ENCODE peak calls at places on chromosomes 2 and 18, in four cellular contexts. One of them, this sample, is unnamed.

GRCh38 chr2:160324161-160324768 is 124.2 kb upstream of the ITGB6 start:
- DNase-seq in GM12865: peak
- DNase-seq in right lobe of liver: peak
- DNase-seq in endothelial cell: peak
- DNase-seq in this sample: no peak

GRCh38 chr18:62976227-62976626 is 260.9 kb downstream of the PHLPP1 start:
- DNase-seq in GM12865: no peak
- DNase-seq in right lobe of liver: no peak
- DNase-seq in endothelial cell: no peak
- DNase-seq in this sample: no peak

GRCh38 chr18:23578891-23579653 is 7.2 kb downstream of the NPC1 start:
- DNase-seq in right lobe of liver: no peak
- DNase-seq in GM12865: no peak
- DNase-seq in endothelial cell: no peak
- DNase-seq in this sample: no peak

GRCh38 chr18:76432274-76432755 is 62.7 kb downstream of the ZNF516 start:
- DNase-seq in endothelial cell: no peak
- DNase-seq in GM12865: no peak
- DNase-seq in right lobe of liver: no peak
- DNase-seq in this sample: peak

GRCh38 chr2:148362144-148362796 is 282.3 kb upstream of the EPC2 start:
- DNase-seq in endothelial cell: no peak
- DNase-seq in right lobe of liver: no peak
- DNase-seq in GM12865: no peak
- DNase-seq in this sample: no peak

GRCh38 chr2:28683100-28683706 is 68.4 kb upstream of the PPP1CB start:
- DNase-seq in endothelial cell: no peak
- DNase-seq in GM12865: no peak
- DNase-seq in right lobe of liver: peak
- DNase-seq in this sample: peak

GRCh38 chr2:128306081-128306930 is 12.4 kb downstream of the HS6ST1 start:
- DNase-seq in GM12865: no peak
- DNase-seq in endothelial cell: no peak
- DNase-seq in right lobe of liver: peak
- DNase-seq in this sample: peak

GRCh38 chr2:172397136-172397825 is 30.1 kb upstream of the ITGA6 start:
- DNase-seq in GM12865: no peak
- DNase-seq in right lobe of liver: no peak
- DNase-seq in endothelial cell: no peak
- DNase-seq in this sample: no peak

GRCh38 chr18:55783921-55784320 is 195.9 kb upstream of the TCF4 start:
- DNase-seq in GM12865: no peak
- DNase-seq in right lobe of liver: no peak
- DNase-seq in endothelial cell: no peak
- DNase-seq in this sample: no peak

GRCh38 chr2:74226648-74227213 is 28.3 kb downstream of the MTHFD2 start:
- DNase-seq in GM12865: no peak
- DNase-seq in right lobe of liver: no peak
- DNase-seq in endothelial cell: no peak
- DNase-seq in this sample: peak

GRCh38 chr2:164725542-164725941 is 104.3 kb upstream of the GRB14 start:
- DNase-seq in right lobe of liver: no peak
- DNase-seq in GM12865: no peak
- DNase-seq in endothelial cell: no peak
- DNase-seq in this sample: no peak

GRCh38 chr2:197445746-197446145 is 7.6 kb upstream of the COQ10B start:
- DNase-seq in endothelial cell: no peak
- DNase-seq in GM12865: no peak
- DNase-seq in right lobe of liver: no peak
- DNase-seq in this sample: no peak

GRCh38 chr2:240795468-240795867 is 24.6 kb downstream of the KIF1A start:
- DNase-seq in GM12865: no peak
- DNase-seq in endothelial cell: no peak
- DNase-seq in right lobe of liver: no peak
- DNase-seq in this sample: no peak

GRCh38 chr2:225276207-225276606 is 123.3 kb upstream of the NYAP2 start:
- DNase-seq in endothelial cell: no peak
- DNase-seq in right lobe of liver: no peak
- DNase-seq in GM12865: peak
- DNase-seq in this sample: no peak

GRCh38 chr18:10928971-10929373 is 220.4 kb downstream of the PIEZO2 start:
- DNase-seq in right lobe of liver: no peak
- DNase-seq in GM12865: peak
- DNase-seq in endothelial cell: no peak
- DNase-seq in this sample: no peak

GRCh38 chr2:216546231-216546630 is 47.6 kb downstream of the RPL37A start:
- DNase-seq in right lobe of liver: no peak
- DNase-seq in endothelial cell: no peak
- DNase-seq in GM12865: no peak
- DNase-seq in this sample: no peak

GRCh38 chr2:224983719-224984388 is 58.4 kb downstream of the DOCK10 start:
- DNase-seq in GM12865: no peak
- DNase-seq in right lobe of liver: no peak
- DNase-seq in endothelial cell: no peak
- DNase-seq in this sample: no peak

GRCh38 chr2:217972490-217972889 is 30.3 kb downstream of the TNS1 start:
- DNase-seq in GM12865: no peak
- DNase-seq in right lobe of liver: peak
- DNase-seq in endothelial cell: no peak
- DNase-seq in this sample: no peak

GRCh38 chr2:30255466-30256408 is 24.4 kb downstream of the LBH start:
- DNase-seq in endothelial cell: no peak
- DNase-seq in GM12865: no peak
- DNase-seq in right lobe of liver: no peak
- DNase-seq in this sample: no peak

GRCh38 chr2:218033208-218033589 is 30.4 kb upstream of the TNS1 start:
- DNase-seq in right lobe of liver: no peak
- DNase-seq in GM12865: no peak
- DNase-seq in endothelial cell: no peak
- DNase-seq in this sample: no peak

GRCh38 chr2:165905269-165905668 is 48.3 kb downstream of the TTC21B start:
- DNase-seq in right lobe of liver: no peak
- DNase-seq in endothelial cell: no peak
- DNase-seq in GM12865: no peak
- DNase-seq in this sample: no peak

GRCh38 chr2:47402555-47402804 is 476 bp upstream of the MSH2 start:
- DNase-seq in right lobe of liver: no peak
- DNase-seq in GM12865: no peak
- DNase-seq in endothelial cell: no peak
- DNase-seq in this sample: no peak

GRCh38 chr2:195330513-195330956 is 326.5 kb upstream of the SLC39A10 start:
- DNase-seq in GM12865: no peak
- DNase-seq in right lobe of liver: no peak
- DNase-seq in endothelial cell: no peak
- DNase-seq in this sample: no peak

GRCh38 chr2:175571078-175571653 is 389.7 kb upstream of the ATP5MC3 start:
- DNase-seq in right lobe of liver: no peak
- DNase-seq in GM12865: no peak
- DNase-seq in endothelial cell: no peak
- DNase-seq in this sample: no peak

GRCh38 chr2:181354626-181355025 is 102.6 kb upstream of the ITGA4 start:
- DNase-seq in right lobe of liver: no peak
- DNase-seq in GM12865: no peak
- DNase-seq in endothelial cell: no peak
- DNase-seq in this sample: no peak

GRCh38 chr18:11042247-11042646 is 107.1 kb downstream of the PIEZO2 start:
- DNase-seq in right lobe of liver: no peak
- DNase-seq in endothelial cell: no peak
- DNase-seq in GM12865: no peak
- DNase-seq in this sample: no peak

GRCh38 chr2:57881998-57882884 is 164.4 kb upstream of the VRK2 start:
- DNase-seq in endothelial cell: no peak
- DNase-seq in GM12865: no peak
- DNase-seq in right lobe of liver: no peak
- DNase-seq in this sample: no peak

GRCh38 chr2:28292491-28292890 is 100.2 kb upstream of the FOSL2 start:
- DNase-seq in GM12865: no peak
- DNase-seq in endothelial cell: no peak
- DNase-seq in right lobe of liver: no peak
- DNase-seq in this sample: no peak

GRCh38 chr2:68811364-68811763 is 59.8 kb downstream of the BMP10 start:
- DNase-seq in right lobe of liver: peak
- DNase-seq in GM12865: no peak
- DNase-seq in endothelial cell: no peak
- DNase-seq in this sample: no peak

GRCh38 chr2:83143946-83144345 is 1315.1 kb downstream of the SUCLG1 start:
- DNase-seq in GM12865: no peak
- DNase-seq in endothelial cell: no peak
- DNase-seq in right lobe of liver: no peak
- DNase-seq in this sample: no peak

DNA sequence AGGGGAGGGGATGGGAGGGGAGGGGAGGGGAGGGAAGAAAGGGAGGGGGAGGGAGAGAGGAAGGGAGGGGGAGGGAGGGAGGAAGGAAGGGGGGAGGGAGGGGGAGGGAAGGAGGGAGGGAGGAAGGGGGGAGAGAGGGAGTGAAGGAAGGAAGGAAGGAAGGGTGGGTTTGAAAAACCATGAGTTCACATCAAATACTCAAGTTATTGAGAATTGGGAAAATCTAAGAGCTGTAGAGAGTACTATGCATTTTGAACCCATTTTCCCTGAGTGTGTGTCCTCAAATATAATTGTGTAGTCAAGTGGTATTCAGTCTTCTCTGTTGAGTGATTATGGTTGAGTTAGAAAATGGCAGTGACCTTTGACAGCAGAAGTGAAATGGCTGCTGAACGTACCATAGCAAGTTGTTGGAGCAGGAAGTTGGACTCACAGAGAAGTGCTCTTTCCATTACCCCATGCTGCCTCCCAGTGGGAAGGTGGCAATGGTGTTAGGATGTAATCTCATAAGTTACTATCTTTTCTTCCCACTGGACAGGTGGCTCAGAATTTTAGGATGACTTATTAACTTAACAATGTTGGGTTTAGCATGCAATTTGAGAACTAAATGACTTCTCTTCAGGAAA is 214.6 kb downstream of the SETBP1 start:
- DNase-seq in endothelial cell: no peak
- DNase-seq in GM12865: peak
- DNase-seq in right lobe of liver: peak
- DNase-seq in this sample: no peak
- TF ChIP-seq CTCF in endothelial cell: no peak
- TF ChIP-seq CTCF in GM12865: peak
- TF ChIP-seq CTCF in right lobe of liver: peak
- TF ChIP-seq CTCF in this sample: peak

DNA sequence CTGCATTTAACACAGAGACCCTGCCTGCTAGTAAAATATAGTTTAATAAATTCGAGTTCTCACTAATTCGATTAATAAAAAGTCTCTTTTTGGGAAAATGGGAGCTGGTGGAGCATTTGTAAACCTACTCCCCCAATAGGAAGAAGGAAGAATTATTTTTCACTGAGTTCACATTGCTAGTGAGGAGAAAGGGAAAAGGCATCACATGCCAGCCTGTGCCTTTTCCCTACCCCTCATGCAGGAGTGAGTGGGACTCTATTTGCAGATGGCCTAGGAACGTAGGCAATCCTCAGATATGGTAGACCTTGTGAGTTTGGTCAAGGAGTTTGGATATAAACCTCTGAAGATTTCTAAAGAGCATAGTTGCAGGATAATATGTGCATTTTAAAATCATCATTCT is 218.4 kb upstream of the TRIB2 start:
- DNase-seq in right lobe of liver: no peak
- DNase-seq in endothelial cell: no peak
- DNase-seq in GM12865: no peak
- DNase-seq in this sample: no peak
- TF ChIP-seq CTCF in right lobe of liver: no peak
- TF ChIP-seq CTCF in endothelial cell: no peak
- TF ChIP-seq CTCF in GM12865: no peak
- TF ChIP-seq CTCF in this sample: peak

GRCh38 chr2:85718885-85719487 is 24.8 kb downstream of the GNLY start:
- DNase-seq in right lobe of liver: peak
- DNase-seq in GM12865: no peak
- DNase-seq in endothelial cell: no peak
- DNase-seq in this sample: no peak

GRCh38 chr2:85716346-85716880 is 22.3 kb downstream of the GNLY start:
- DNase-seq in GM12865: no peak
- DNase-seq in right lobe of liver: peak
- DNase-seq in endothelial cell: no peak
- DNase-seq in this sample: no peak

GRCh38 chr2:85717308-85718005 is 23.3 kb downstream of the GNLY start:
- DNase-seq in GM12865: no peak
- DNase-seq in right lobe of liver: peak
- DNase-seq in endothelial cell: no peak
- DNase-seq in this sample: no peak

GRCh38 chr2:85719609-85720240 is 25.6 kb downstream of the GNLY start:
- DNase-seq in GM12865: no peak
- DNase-seq in right lobe of liver: peak
- DNase-seq in endothelial cell: no peak
- DNase-seq in this sample: no peak

DNA sequence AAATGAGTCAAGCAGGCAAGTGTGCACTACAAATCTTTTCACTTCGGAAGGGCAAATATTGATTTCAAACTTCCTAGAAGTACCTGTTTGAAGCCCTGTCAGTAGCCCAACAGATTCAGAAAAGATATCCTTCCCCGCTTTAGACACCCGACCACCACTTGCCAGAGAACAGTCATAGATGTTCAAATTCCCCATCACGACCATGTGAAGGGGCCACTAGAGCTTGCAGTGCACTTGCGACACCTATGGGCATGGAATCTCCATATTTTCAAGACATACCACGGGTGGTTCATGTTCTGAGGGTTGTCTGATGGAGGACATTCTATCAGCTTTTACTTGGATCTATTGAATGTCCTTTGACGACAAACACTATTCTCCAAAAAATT is 23.8 kb downstream of the GNLY start:
- DNase-seq in GM12865: no peak
- DNase-seq in endothelial cell: no peak
- DNase-seq in right lobe of liver: no peak
- DNase-seq in this sample: no peak
- TF ChIP-seq CTCF in GM12865: no peak
- TF ChIP-seq CTCF in endothelial cell: no peak
- TF ChIP-seq CTCF in right lobe of liver: no peak
- TF ChIP-seq CTCF in this sample: peak

DNA sequence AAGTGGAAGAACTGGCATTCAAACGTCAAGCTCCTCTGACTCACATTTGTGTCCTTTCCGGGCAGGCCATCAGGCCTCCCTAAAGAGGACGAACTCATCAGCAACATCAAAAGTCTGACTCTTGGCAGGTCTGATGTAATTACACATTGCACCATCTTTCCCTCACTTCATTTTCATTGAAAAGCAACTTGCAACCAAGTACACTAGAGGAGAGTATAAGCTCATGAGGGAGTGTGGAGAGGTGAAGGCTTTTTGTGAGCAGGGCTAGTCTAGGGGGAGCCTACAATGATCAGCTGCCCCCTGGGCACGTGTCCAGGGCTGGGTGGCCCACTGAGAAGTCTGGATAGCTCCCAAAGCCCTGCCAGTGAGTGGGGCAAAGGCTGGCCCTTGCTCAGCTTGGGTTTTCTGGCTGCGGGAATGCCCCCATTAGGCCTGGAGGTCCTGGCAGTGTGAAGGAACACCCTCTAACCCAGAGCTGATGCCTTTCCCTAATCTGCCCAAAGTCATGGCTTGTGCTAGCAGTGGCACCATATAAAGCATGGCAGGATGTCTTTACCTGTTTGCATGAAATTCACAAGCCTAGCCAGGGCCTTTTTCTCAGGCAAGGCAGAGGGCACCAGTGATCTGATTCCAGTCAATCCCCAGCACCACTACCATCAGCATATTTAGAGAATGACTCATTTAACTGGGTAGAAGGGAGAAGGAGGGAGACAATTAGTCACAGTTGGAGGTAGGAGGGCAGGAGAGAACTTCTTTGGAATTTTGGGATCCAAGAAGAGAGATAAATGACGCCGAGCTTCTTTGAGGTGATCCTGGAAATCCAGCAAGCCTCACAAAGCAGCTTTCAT is 8.5 kb upstream of the DAW1 start:
- DNase-seq in endothelial cell: no peak
- DNase-seq in GM12865: no peak
- DNase-seq in right lobe of liver: no peak
- DNase-seq in this sample: no peak
- TF ChIP-seq CTCF in endothelial cell: no peak
- TF ChIP-seq CTCF in GM12865: no peak
- TF ChIP-seq CTCF in right lobe of liver: no peak
- TF ChIP-seq CTCF in this sample: peak